ENCODE peak calls at places on chromosomes 16 and 17, in five cellular contexts. H is bronchial epithelial cell, N is heart left ventricle, K is kidney epithelial cell, B is adrenal gland. S is an unnamed sample.

GRCh38 chr17:8492121-8492520 is 56.4 kb downstream of the NDEL1 start:
- DNase-seq in H (no peak), N (no peak), K (no peak), B (no peak), S (no peak)

GRCh38 chr17:45294506-45294905 is 22.3 kb downstream of the MAP3K14 start:
- DNase-seq in H (no peak), N (peak; percentile 57), K (no peak), B (peak; percentile 81), S (no peak)

GRCh38 chr16:85926370-85926769 is 27.4 kb downstream of the IRF8 start:
- DNase-seq in H (no peak), N (no peak), K (no peak), B (no peak), S (no peak)

GRCh38 chr17:17075037-17075755 is 32.9 kb downstream of the MPRIP start:
- DNase-seq in H (peak; percentile 52), N (peak; percentile 61), K (no peak), B (peak; percentile 41), S (peak; percentile 7)

GRCh38 chr17:15404116-15404730 is 62.8 kb upstream of the TEKT3 start:
- DNase-seq in H (no peak), N (no peak), K (no peak), B (no peak), S (no peak)

GRCh38 chr17:80941743-80942211 is 49.9 kb upstream of the CHMP6 start:
- DNase-seq in H (no peak), N (no peak), K (no peak), B (no peak), S (no peak)

GRCh38 chr17:3695129-3695722 is 729 bp downstream of the P2RX5 start:
- DNase-seq in H (no peak), N (peak; percentile 59), K (no peak), B (no peak), S (no peak)

GRCh38 chr16:29708917-29709600 is 30.1 kb downstream of the QPRT start:
- DNase-seq in H (no peak), N (no peak), K (no peak), B (no peak), S (no peak)

GRCh38 chr17:60893475-60893874 is 215.8 kb downstream of the BCAS3 start:
- DNase-seq in H (no peak), N (no peak), K (no peak), B (no peak), S (no peak)

GRCh38 chr17:50129946-50130777 is at the start of gene SAMD14:
- DNase-seq in H (no peak), N (peak; percentile 50), K (no peak), B (no peak), S (no peak)

GRCh38 chr16:65722429-65722828 is 600.6 kb upstream of the CDH11 start:
- DNase-seq in H (no peak), N (no peak), K (no peak), B (no peak), S (no peak)

GRCh38 chr17:69581061-69581955 is 166.8 kb downstream of the MAP2K6 start:
- DNase-seq in H (no peak), N (peak; percentile 32), K (no peak), B (peak; percentile 24), S (no peak)

GRCh38 chr17:69423450-69423849 is 9.0 kb downstream of the MAP2K6 start:
- DNase-seq in H (no peak), N (no peak), K (no peak), B (no peak), S (no peak)

GRCh38 chr17:81037026-81037782 is 2.3 kb downstream of the BAIAP2 start:
- DNase-seq in H (peak; percentile 60), N (peak; percentile 69), K (no peak), B (peak; percentile 71), S (peak; percentile 63)

GRCh38 chr16:67240506-67240905 is 6.8 kb downstream of the FHOD1 start:
- DNase-seq in H (peak; percentile 83), N (no peak), K (no peak), B (no peak), S (no peak)

GRCh38 chr17:1076982-1077302 is 80.0 kb downstream of the TIMM22 start:
- DNase-seq in H (no peak), N (no peak), K (no peak), B (no peak), S (no peak)

GRCh38 chr16:65661451-65661850 is 539.6 kb upstream of the CDH11 start:
- DNase-seq in H (no peak), N (no peak), K (no peak), B (no peak), S (no peak)

GRCh38 chr16:57240872-57241271 is 4.2 kb upstream of the ARL2BP start:
- DNase-seq in H (no peak), N (no peak), K (no peak), B (no peak), S (no peak)

GRCh38 chr16:67277999-67278772 is 1.1 kb upstream of the PLEKHG4 start:
- DNase-seq in H (peak; percentile 76), N (no peak), K (no peak), B (peak; percentile 75), S (no peak)

GRCh38 chr17:41382396-41382795 is 290 bp upstream of the KRT34 start:
- DNase-seq in H (peak; percentile 41), N (no peak), K (no peak), B (no peak), S (no peak)

GRCh38 chr16:22785552-22785951 is 28.4 kb upstream of the HS3ST2 start:
- DNase-seq in H (no peak), N (no peak), K (no peak), B (no peak), S (no peak)

GRCh38 chr16:4412159-4412558 is 4.2 kb downstream of the CORO7 start:
- DNase-seq in H (no peak), N (no peak), K (no peak), B (no peak), S (no peak)

GRCh38 chr16:31202402-31203385 is at the start of gene PYCARD:
- DNase-seq in H (peak; percentile 33), N (peak; percentile 72), K (no peak), B (peak; percentile 53), S (peak; percentile 44)

GRCh38 chr16:13127144-13127543 is 225.7 kb downstream of the SHISA9 start:
- DNase-seq in H (no peak), N (no peak), K (no peak), B (no peak), S (no peak)

GRCh38 chr17:8117980-8118768 is at the start of gene ALOXE3:
- DNase-seq in H (peak; percentile 97), N (no peak), K (no peak), B (peak; percentile 53), S (no peak)

GRCh38 chr17:68238894-68239293 is 8.9 kb upstream of the AMZ2 start:
- DNase-seq in H (no peak), N (no peak), K (no peak), B (no peak), S (no peak)

GRCh38 chr16:53055603-53056527 is 1.1 kb downstream of the CHD9 start:
- DNase-seq in H (no peak), N (peak; percentile 53), K (no peak), B (peak; percentile 53), S (peak; percentile 19)

GRCh38 chr16:89253548-89254287 is 36.2 kb downstream of the ZNF778 start:
- DNase-seq in H (no peak), N (no peak), K (no peak), B (no peak), S (no peak)

GRCh38 chr16:89261691-89262563 is 44.4 kb downstream of the ZNF778 start:
- DNase-seq in H (no peak), N (no peak), K (no peak), B (peak; percentile 18), S (no peak)

GRCh38 chr16:89256651-89257254 is 39.2 kb downstream of the ZNF778 start:
- DNase-seq in H (peak; percentile 35), N (no peak), K (no peak), B (peak; percentile 86), S (no peak)

GRCh38 chr16:89257281-89257731 is 39.8 kb downstream of the ZNF778 start:
- DNase-seq in H (no peak), N (no peak), K (no peak), B (peak; percentile 42), S (no peak)

DNA sequence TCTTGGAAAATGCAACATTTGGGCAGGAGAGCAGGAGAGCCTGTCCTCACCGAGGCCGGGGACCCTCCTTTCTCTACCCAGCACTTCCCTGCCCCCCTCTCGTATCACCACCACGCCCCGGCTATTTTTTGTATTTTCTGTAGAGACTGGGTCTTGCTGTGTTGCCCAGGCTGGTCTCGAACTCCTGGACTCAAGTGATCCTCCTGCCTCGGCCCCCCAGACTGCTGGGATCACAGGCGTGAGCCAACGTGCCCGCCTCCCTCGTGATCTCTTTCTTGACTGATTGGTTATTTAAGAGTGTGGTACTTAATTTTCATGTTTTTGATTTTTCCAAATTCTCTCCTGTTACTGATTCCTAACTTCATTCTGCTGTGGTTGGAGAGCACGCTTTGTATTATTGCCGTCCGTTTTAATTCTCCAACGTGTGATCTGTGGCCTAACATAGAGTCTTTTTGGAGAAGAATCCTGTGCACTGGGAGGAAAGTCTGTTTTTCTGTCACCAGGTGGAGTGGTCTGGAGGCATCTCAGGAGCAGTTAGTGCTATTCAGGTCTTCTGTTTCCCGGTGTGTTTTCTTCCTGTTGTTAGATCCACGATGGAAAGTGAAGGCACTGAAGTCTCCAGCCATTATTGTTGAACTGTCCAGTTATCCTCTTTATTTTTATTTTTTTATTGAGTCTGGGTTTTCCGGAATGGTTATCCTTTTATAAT is 40.4 kb downstream of the ZNF778 start:
- DNase-seq in H (no peak), N (no peak), K (no peak), B (no peak), S (no peak)
- TF ChIP-seq CTCF in H (no peak), N (no peak), K (no peak), B (no peak), S (no peak)

GRCh38 chr17:39739020-39739884 is 1.5 kb downstream of the GRB7 start:
- DNase-seq in H (peak; percentile 79), N (no peak), K (no peak), B (peak; percentile 16), S (peak; percentile 93)
- H3K4me3 ChIP-seq in H (peak overlapping the region; percentile 52), N (peak overlapping the region; percentile 35), K (peak overlapping the region; percentile 85), B (peak overlapping the region; percentile 11), S (peak overlapping the region; percentile 79)

DNA sequence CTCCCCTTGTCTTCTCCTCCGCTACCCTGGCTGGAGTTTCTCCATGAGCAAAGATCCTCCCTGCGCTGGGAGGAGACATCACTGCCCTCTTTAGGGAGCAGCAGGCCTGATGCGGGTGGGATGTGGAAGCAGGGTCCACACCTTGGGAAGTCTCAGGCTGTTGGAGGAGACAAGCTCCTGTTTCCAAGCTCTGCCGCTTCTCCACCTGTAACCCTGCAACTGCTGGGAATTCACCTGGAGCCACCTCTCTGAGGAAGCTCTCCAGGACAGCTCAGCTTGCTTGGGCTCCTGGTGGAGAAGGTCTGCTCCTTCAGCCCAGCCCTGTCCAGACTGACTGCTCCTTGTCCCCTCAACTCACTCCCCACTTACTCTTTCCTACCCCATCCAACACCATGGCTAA is 14.8 kb upstream of the C17orf107 start:
- DNase-seq in H (no peak), N (no peak), K (no peak), B (no peak), S (no peak)
- H3K36me3 ChIP-seq in H (peaks cover 62% of the 10 kb centered on the region), N (peaks cover 71% of the 10 kb centered on the region), K (peaks cover 3% of the 10 kb centered on the region), B (peaks cover 63% of the 10 kb centered on the region), S (peaks cover 10% of the 10 kb centered on the region)

DNA sequence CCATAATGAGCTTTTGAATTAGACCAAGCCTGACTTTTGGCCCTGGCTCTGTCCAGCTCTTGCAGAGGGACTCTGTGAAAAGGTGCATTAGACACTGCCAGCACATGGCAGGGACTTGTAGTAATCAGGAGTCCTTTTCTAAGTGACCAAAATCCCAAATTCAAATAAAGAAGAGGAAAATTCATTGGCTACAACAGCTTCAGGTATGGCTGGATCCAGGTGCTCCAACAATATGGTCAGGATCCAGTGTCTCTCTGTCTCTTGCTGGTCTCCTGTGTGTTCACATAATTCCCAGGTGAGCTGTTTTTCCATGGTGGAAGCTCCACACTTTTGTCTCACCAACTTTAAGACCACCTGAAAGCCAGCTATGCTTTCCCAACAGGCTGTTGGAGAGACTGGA is 358.8 kb upstream of the TNRC6C start:
- DNase-seq in H (no peak), N (no peak), K (no peak), B (no peak), S (no peak)
- TF ChIP-seq CTCF in H (no peak), N (no peak), K (no peak), B (no peak), S (no peak)

GRCh38 chr16:89191901-89192184 is 8.5 kb downstream of the SLC22A31 start:
- DNase-seq in H (no peak), N (no peak), K (no peak), B (no peak), S (no peak)
- H3K4me3 ChIP-seq in H (peak overlapping the region; percentile 37), N (peak overlapping the region; percentile 54), K (peak overlapping the region; percentile 34), B (peak overlapping the region; percentile 52), S (peak overlapping the region; percentile 26)

S was measured in pancreas.